ENCODE peak calls at places on chromosomes 3 and 15, in eight cellular contexts. P is trophoblast cell; W is neuronal stem cell; C is AML-193; F is CD4-positive, alpha-beta T cell; J is amniotic epithelial cell; I is PC-9; V is AG04449. T is an unnamed sample.

GRCh38 chr3:50666801-50667200 is 7.9 kb upstream of the DOCK3 start:
- DNase-seq in P (no peak), W (no peak), C (no peak), F (no peak), J (no peak), I (no peak), V (no peak), T (no peak)

GRCh38 chr3:46456118-46456517 is 8.6 kb downstream of the LTF start:
- DNase-seq in P (no peak), W (no peak), C (no peak), F (no peak), J (no peak), I (no peak), V (no peak), T (no peak)

GRCh38 chr15:88938802-88939485 is 25.8 kb upstream of the MFGE8 start:
- DNase-seq in P (no peak), W (no peak), C (no peak), F (no peak), J (no peak), I (no peak), V (no peak), T (no peak)

GRCh38 chr3:13473020-13473419 is 7.1 kb upstream of the HDAC11 start:
- DNase-seq in P (no peak), W (no peak), C (no peak), F (no peak), J (no peak), I (no peak), V (no peak), T (peak)

GRCh38 chr3:98972155-98972554 is 70.7 kb upstream of the DCBLD2 start:
- DNase-seq in P (no peak), W (no peak), C (no peak), F (no peak), J (peak), I (no peak), V (peak), T (peak)

GRCh38 chr15:85690546-85691226 is 104.0 kb downstream of the KLHL25 start:
- DNase-seq in P (no peak), W (no peak), C (peak), F (no peak), J (no peak), I (no peak), V (no peak), T (no peak)

GRCh38 chr3:128489860-128490649 is 2.9 kb downstream of the GATA2 start:
- DNase-seq in P (peak), W (no peak), C (no peak), F (peak), J (no peak), I (peak), V (no peak), T (no peak)

GRCh38 chr3:173411288-173412064 is 13.9 kb downstream of the NLGN1 start:
- DNase-seq in P (peak), W (no peak), C (peak), F (no peak), J (peak), I (peak), V (no peak), T (peak)

GRCh38 chr3:106826861-106827311 is 550.4 kb upstream of the CCDC54 start:
- DNase-seq in P (no peak), W (no peak), C (no peak), F (no peak), J (peak), I (no peak), V (no peak), T (no peak)

GRCh38 chr15:88918738-88919137 is 5.6 kb upstream of the MFGE8 start:
- DNase-seq in P (no peak), W (no peak), C (peak), F (no peak), J (peak), I (peak), V (peak), T (peak)

GRCh38 chr3:85801955-85802354 is 843.2 kb downstream of the CADM2 start:
- DNase-seq in P (no peak), W (peak), C (no peak), F (no peak), J (no peak), I (no peak), V (no peak), T (peak)

T was measured in bronchial epithelial cell.